ENCODE peak calls at places on chromosomes 2 and 18, in four cellular contexts. One of them, this sample, is unnamed.

GRCh38 chr2:207051345-207051959 is 112.1 kb downstream of the CPO start:
- DNase-seq in esophagus squamous epithelium: no peak
- DNase-seq in uterus: no peak
- DNase-seq in AG04450: no peak
- DNase-seq in this sample: no peak

GRCh38 chr2:236408090-236408489 is 143.9 kb upstream of the ASB18 start:
- DNase-seq in esophagus squamous epithelium: no peak
- DNase-seq in uterus: no peak
- DNase-seq in AG04450: no peak
- DNase-seq in this sample: no peak

GRCh38 chr2:207617011-207617671 is 8.1 kb downstream of the METTL21A start:
- DNase-seq in esophagus squamous epithelium: no peak
- DNase-seq in uterus: no peak
- DNase-seq in AG04450: peak; percentile 96
- DNase-seq in this sample: no peak

GRCh38 chr2:152189622-152190495 is 14.3 kb upstream of the STAM2 start:
- DNase-seq in esophagus squamous epithelium: no peak
- DNase-seq in uterus: peak; percentile 53
- DNase-seq in AG04450: peak; percentile 58
- DNase-seq in this sample: peak; percentile 55

GRCh38 chr18:74669136-74669798 is 71.6 kb downstream of the ZNF407 start:
- DNase-seq in esophagus squamous epithelium: no peak
- DNase-seq in uterus: no peak
- DNase-seq in AG04450: no peak
- DNase-seq in this sample: no peak

GRCh38 chr18:28522250-28522649 is 345.3 kb upstream of the CDH2 start:
- DNase-seq in esophagus squamous epithelium: no peak
- DNase-seq in uterus: no peak
- DNase-seq in AG04450: no peak
- DNase-seq in this sample: no peak

GRCh38 chr2:143284087-143284675 is 155.0 kb downstream of the ARHGAP15 start:
- DNase-seq in esophagus squamous epithelium: no peak
- DNase-seq in uterus: no peak
- DNase-seq in AG04450: no peak
- DNase-seq in this sample: no peak

GRCh38 chr18:73189718-73190117 is 321.9 kb upstream of the NETO1 start:
- DNase-seq in esophagus squamous epithelium: no peak
- DNase-seq in uterus: no peak
- DNase-seq in AG04450: no peak
- DNase-seq in this sample: no peak

GRCh38 chr18:12592597-12593127 is 65.2 kb downstream of the SPIRE1 start:
- DNase-seq in esophagus squamous epithelium: no peak
- DNase-seq in uterus: no peak
- DNase-seq in AG04450: no peak
- DNase-seq in this sample: no peak

GRCh38 chr2:221429741-221430491 is 142.2 kb downstream of the EPHA4 start:
- DNase-seq in esophagus squamous epithelium: no peak
- DNase-seq in uterus: peak; percentile 25
- DNase-seq in AG04450: no peak
- DNase-seq in this sample: no peak

GRCh38 chr2:142603761-142604160 is 273.7 kb upstream of the KYNU start:
- DNase-seq in esophagus squamous epithelium: no peak
- DNase-seq in uterus: no peak
- DNase-seq in AG04450: no peak
- DNase-seq in this sample: no peak

GRCh38 chr2:112959109-112959591 is 18.7 kb upstream of the IL36G start:
- DNase-seq in esophagus squamous epithelium: no peak
- DNase-seq in uterus: no peak
- DNase-seq in AG04450: no peak
- DNase-seq in this sample: no peak

GRCh38 chr2:212416126-212416525 is 122.5 kb downstream of the ERBB4 start:
- DNase-seq in esophagus squamous epithelium: no peak
- DNase-seq in uterus: no peak
- DNase-seq in AG04450: no peak
- DNase-seq in this sample: no peak

GRCh38 chr2:20221939-20222768 is 2.8 kb downstream of the SDC1 start:
- DNase-seq in esophagus squamous epithelium: no peak
- DNase-seq in uterus: no peak
- DNase-seq in AG04450: no peak
- DNase-seq in this sample: no peak

GRCh38 chr2:135947483-135947882 is 37.9 kb downstream of the DARS1 start:
- DNase-seq in esophagus squamous epithelium: no peak
- DNase-seq in uterus: no peak
- DNase-seq in AG04450: no peak
- DNase-seq in this sample: no peak

GRCh38 chr2:136727973-136728699 is 37.2 kb upstream of the THSD7B start:
- DNase-seq in esophagus squamous epithelium: no peak
- DNase-seq in uterus: no peak
- DNase-seq in AG04450: no peak
- DNase-seq in this sample: no peak

GRCh38 chr2:145416640-145417039 is 896.7 kb upstream of the ZEB2 start:
- DNase-seq in esophagus squamous epithelium: no peak
- DNase-seq in uterus: no peak
- DNase-seq in AG04450: no peak
- DNase-seq in this sample: no peak

GRCh38 chr18:62281684-62282083 is 43.4 kb upstream of the TNFRSF11A start:
- DNase-seq in esophagus squamous epithelium: no peak
- DNase-seq in uterus: no peak
- DNase-seq in AG04450: peak; percentile 34
- DNase-seq in this sample: no peak

GRCh38 chr2:51710222-51710621 is 678.3 kb upstream of the NRXN1 start:
- DNase-seq in esophagus squamous epithelium: no peak
- DNase-seq in uterus: no peak
- DNase-seq in AG04450: no peak
- DNase-seq in this sample: no peak

GRCh38 chr2:100999995-101000394 is 2.1 kb upstream of the RPL31 start:
- DNase-seq in esophagus squamous epithelium: no peak
- DNase-seq in uterus: no peak
- DNase-seq in AG04450: no peak
- DNase-seq in this sample: no peak

GRCh38 chr18:6281874-6282273 is 132.8 kb downstream of the L3MBTL4 start:
- DNase-seq in esophagus squamous epithelium: no peak
- DNase-seq in uterus: no peak
- DNase-seq in AG04450: no peak
- DNase-seq in this sample: no peak

GRCh38 chr2:154489271-154489858 is 209.1 kb upstream of the KCNJ3 start:
- DNase-seq in esophagus squamous epithelium: no peak
- DNase-seq in uterus: no peak
- DNase-seq in AG04450: no peak
- DNase-seq in this sample: no peak

GRCh38 chr2:128734521-128735295 is 416.0 kb upstream of the HS6ST1 start:
- DNase-seq in esophagus squamous epithelium: no peak
- DNase-seq in uterus: no peak
- DNase-seq in AG04450: no peak
- DNase-seq in this sample: no peak

GRCh38 chr2:63827749-63828148 is 13.9 kb upstream of the UGP2 start:
- DNase-seq in esophagus squamous epithelium: no peak
- DNase-seq in uterus: peak; percentile 22
- DNase-seq in AG04450: peak; percentile 68
- DNase-seq in this sample: no peak

GRCh38 chr2:213848631-213849030 is 562.2 kb upstream of the VWC2L start:
- DNase-seq in esophagus squamous epithelium: no peak
- DNase-seq in uterus: no peak
- DNase-seq in AG04450: peak; percentile 37
- DNase-seq in this sample: no peak

GRCh38 chr18:73594749-73595148 is 552.9 kb downstream of the FBXO15 start:
- DNase-seq in esophagus squamous epithelium: no peak
- DNase-seq in uterus: no peak
- DNase-seq in AG04450: no peak
- DNase-seq in this sample: no peak

GRCh38 chr2:98935111-98935770 is 784 bp downstream of the CRACDL start:
- DNase-seq in esophagus squamous epithelium: no peak
- DNase-seq in uterus: no peak
- DNase-seq in AG04450: no peak
- DNase-seq in this sample: no peak

GRCh38 chr2:26344581-26345283 is 1.2 kb upstream of the SELENOI start:
- DNase-seq in esophagus squamous epithelium: no peak
- DNase-seq in uterus: peak; percentile 24
- DNase-seq in AG04450: no peak
- DNase-seq in this sample: no peak

GRCh38 chr2:523698-524270 is 153.4 kb downstream of the TMEM18 start:
- DNase-seq in esophagus squamous epithelium: no peak
- DNase-seq in uterus: no peak
- DNase-seq in AG04450: no peak
- DNase-seq in this sample: no peak
- H3K27ac ChIP-seq in esophagus squamous epithelium: no peak overlapping the region
- H3K27ac ChIP-seq in uterus: no peak overlapping the region
- H3K27ac ChIP-seq in AG04450: no peak overlapping the region
- H3K27ac ChIP-seq in this sample: no peak overlapping the region

GRCh38 chr18:36828157-36828629 is 609 bp downstream of the TPGS2 start:
- DNase-seq in esophagus squamous epithelium: no peak
- DNase-seq in uterus: peak; percentile 18
- DNase-seq in AG04450: no peak
- DNase-seq in this sample: peak; percentile 31
- H3K27ac ChIP-seq in esophagus squamous epithelium: peak overlapping the region; percentile 91
- H3K27ac ChIP-seq in uterus: peak overlapping the region; percentile 75
- H3K27ac ChIP-seq in AG04450: peak overlapping the region; percentile 83
- H3K27ac ChIP-seq in this sample: peak overlapping the region; percentile 74

GRCh38 chr2:66692521-66692920 is 257.6 kb downstream of the MEIS1 start:
- DNase-seq in esophagus squamous epithelium: no peak
- DNase-seq in uterus: no peak
- DNase-seq in AG04450: no peak
- DNase-seq in this sample: no peak
- H3K27ac ChIP-seq in esophagus squamous epithelium: peak overlapping the region; percentile 40
- H3K27ac ChIP-seq in uterus: peak overlapping the region; percentile 97
- H3K27ac ChIP-seq in AG04450: no peak overlapping the region
- H3K27ac ChIP-seq in this sample: no peak overlapping the region

GRCh38 chr2:75571730-75572430 is 11.1 kb upstream of the EVA1A start:
- DNase-seq in esophagus squamous epithelium: no peak
- DNase-seq in uterus: no peak
- DNase-seq in AG04450: no peak
- DNase-seq in this sample: no peak

GRCh38 chr2:75569546-75569945 is 8.8 kb upstream of the EVA1A start:
- DNase-seq in esophagus squamous epithelium: no peak
- DNase-seq in uterus: no peak
- DNase-seq in AG04450: no peak
- DNase-seq in this sample: no peak

GRCh38 chr2:75570024-75570947 is 9.5 kb upstream of the EVA1A start:
- DNase-seq in esophagus squamous epithelium: no peak
- DNase-seq in uterus: no peak
- DNase-seq in AG04450: no peak
- DNase-seq in this sample: no peak

GRCh38 chr2:75573145-75573878 is 12.6 kb upstream of the EVA1A start:
- DNase-seq in esophagus squamous epithelium: no peak
- DNase-seq in uterus: no peak
- DNase-seq in AG04450: no peak
- DNase-seq in this sample: no peak

GRCh38 chr2:75570948-75571729 is 10.4 kb upstream of the EVA1A start:
- DNase-seq in esophagus squamous epithelium: no peak
- DNase-seq in uterus: no peak
- DNase-seq in AG04450: peak; percentile 50
- DNase-seq in this sample: no peak
- H3K27ac ChIP-seq in esophagus squamous epithelium: no peak overlapping the region
- H3K27ac ChIP-seq in uterus: peak overlapping the region; percentile 51
- H3K27ac ChIP-seq in AG04450: peak overlapping the region; percentile 74
- H3K27ac ChIP-seq in this sample: peak overlapping the region; percentile 87

This sample was measured in caudate nucleus.